ENCODE peak calls at places on chromosomes 12 and 14, in seven cellular contexts. O, J, E, L, S, R and M are unnamed samples.

GRCh38 chr12:117514016-117514415 is 152.6 kb upstream of the NOS1 start:
- DNase-seq in S (no peak), R (peak), E (no peak), L (no peak), O (peak), J (no peak), M (no peak)

GRCh38 chr12:71556471-71556870 is 107.2 kb downstream of the ZFC3H1 start:
- DNase-seq in S (no peak), E (no peak), L (no peak), R (no peak), J (no peak), O (no peak), M (no peak)

GRCh38 chr14:23327947-23328744 is 6.9 kb downstream of the PABPN1 start:
- DNase-seq in E (peak), S (no peak), R (peak), J (peak), O (peak), L (peak), M (no peak)

GRCh38 chr14:102042699-102043098 is 44.1 kb downstream of the HSP90AA1 start:
- DNase-seq in O (no peak), E (no peak), S (no peak), R (no peak), L (no peak), J (no peak), M (no peak)

GRCh38 chr12:92759634-92760268 is 57.0 kb downstream of the PLEKHG7 start:
- DNase-seq in J (no peak), L (no peak), O (no peak), E (no peak), S (no peak), R (no peak), M (no peak)

GRCh38 chr12:111942557-111942956 is 70.4 kb downstream of the TMEM116 start:
- DNase-seq in J (no peak), E (no peak), R (peak), S (no peak), O (no peak), L (peak), M (no peak)

GRCh38 chr12:124861898-124862676 is 1.6 kb downstream of the SCARB1 start:
- DNase-seq in O (no peak), L (no peak), E (no peak), R (no peak), J (no peak), S (no peak), M (no peak)

GRCh38 chr12:89051065-89051677 is 301.1 kb downstream of the DUSP6 start:
- DNase-seq in E (peak), L (no peak), J (peak), O (peak), R (no peak), S (peak), M (no peak)

GRCh38 chr12:108635201-108635996 is 1.7 kb upstream of the SELPLG start:
- DNase-seq in J (no peak), R (no peak), E (peak), S (no peak), L (peak), O (no peak), M (peak)

GRCh38 chr12:25557830-25558436 is 4.8 kb upstream of the LMNTD1 start:
- DNase-seq in E (no peak), J (peak), R (no peak), O (peak), L (no peak), S (no peak), M (no peak)

GRCh38 chr12:11855993-11856374 is 206.5 kb downstream of the ETV6 start:
- DNase-seq in S (no peak), R (no peak), L (no peak), J (no peak), E (no peak), O (no peak), M (no peak)

GRCh38 chr12:107200394-107200793 is 107.0 kb upstream of the CRY1 start:
- DNase-seq in E (no peak), J (peak), L (no peak), R (no peak), O (no peak), S (no peak), M (no peak)

GRCh38 chr12:120356567-120357030 is 12.4 kb downstream of the MSI1 start:
- DNase-seq in L (peak), R (peak), O (peak), J (peak), S (no peak), E (peak), M (peak)

GRCh38 chr12:132998742-132999141 is 12.6 kb downstream of the ZNF26 start:
- DNase-seq in R (no peak), J (no peak), E (no peak), O (no peak), S (no peak), L (no peak), M (no peak)

GRCh38 chr14:74941676-74942097 is 13.7 kb downstream of the PGF start:
- DNase-seq in J (no peak), R (no peak), S (no peak), L (peak), E (no peak), O (no peak), M (peak)

GRCh38 chr12:28708918-28709371 is 440.1 kb upstream of the FAR2 start:
- DNase-seq in J (no peak), S (no peak), R (no peak), E (no peak), O (no peak), L (no peak), M (no peak)

GRCh38 chr12:118371354-118372282 is 1.1 kb downstream of the TAOK3 start:
- DNase-seq in J (no peak), L (peak), R (no peak), S (no peak), E (no peak), O (peak), M (peak)

GRCh38 chr12:99043319-99043914 is 398.3 kb downstream of the APAF1 start:
- DNase-seq in E (peak), R (peak), L (peak), J (peak), O (peak), S (no peak), M (peak)

GRCh38 chr14:52095793-52096192 is 26.9 kb upstream of the NID2 start:
- DNase-seq in R (no peak), O (no peak), L (no peak), J (no peak), E (no peak), S (no peak), M (no peak)

GRCh38 chr12:128798543-128799341 is 25.0 kb downstream of the SLC15A4 start:
- DNase-seq in O (no peak), J (no peak), S (no peak), E (no peak), R (no peak), L (no peak), M (no peak)

GRCh38 chr12:42296503-42297109 is 29.3 kb downstream of the ZCRB1 start:
- DNase-seq in R (no peak), L (no peak), O (no peak), J (peak), E (no peak), S (no peak), M (no peak)

GRCh38 chr12:104782296-104782695 is 175.8 kb downstream of the SLC41A2 start:
- DNase-seq in S (no peak), O (no peak), R (no peak), J (no peak), E (no peak), L (no peak), M (no peak)

DNA sequence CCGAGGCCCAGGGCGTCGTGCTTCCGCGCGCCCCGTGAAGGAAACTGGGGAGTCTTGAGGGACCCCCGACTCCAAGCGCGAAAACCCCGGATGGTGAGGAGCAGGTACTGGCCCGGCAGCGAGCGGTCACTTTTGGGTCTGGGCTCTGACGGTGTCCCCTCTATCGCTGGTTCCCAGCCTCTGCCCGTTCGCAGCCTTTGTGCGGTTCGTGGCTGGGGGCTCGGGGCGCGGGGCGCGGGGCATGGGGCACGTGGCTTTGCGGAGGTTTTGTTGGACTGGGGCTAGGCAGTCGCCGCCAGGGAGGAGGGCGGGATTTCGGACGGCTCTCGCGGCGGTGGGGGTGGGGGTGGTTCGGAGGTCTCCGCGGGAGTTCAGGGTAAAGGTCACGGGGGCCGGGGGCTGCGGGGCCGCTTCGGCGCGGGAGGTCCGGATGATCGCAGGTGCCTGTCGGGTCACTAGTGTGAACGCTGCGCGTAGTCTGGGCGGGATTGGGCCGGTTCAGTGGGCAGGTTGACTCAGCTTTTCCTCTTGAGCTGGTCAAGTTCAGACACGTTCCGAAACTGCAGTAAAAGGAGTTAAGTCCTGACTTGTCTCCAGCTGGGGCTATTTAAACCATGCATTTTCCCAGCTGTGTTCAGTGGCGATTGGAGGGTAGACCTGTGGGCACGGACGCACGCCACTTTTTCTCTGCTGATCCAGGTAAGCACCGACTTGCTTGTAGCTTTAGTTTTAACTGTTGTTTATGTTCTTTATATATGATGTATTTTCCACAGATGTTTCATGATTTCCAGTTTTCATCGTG is 612 bp downstream of the MDM2 start:
- DNase-seq in L (peak), E (peak), O (peak), R (peak), J (peak), S (peak), M (peak)
- TF ChIP-seq POLR2AphosphoS5 in L (peak), E (peak), O (peak), R (peak), J (peak), S (peak), M (peak)

DNA sequence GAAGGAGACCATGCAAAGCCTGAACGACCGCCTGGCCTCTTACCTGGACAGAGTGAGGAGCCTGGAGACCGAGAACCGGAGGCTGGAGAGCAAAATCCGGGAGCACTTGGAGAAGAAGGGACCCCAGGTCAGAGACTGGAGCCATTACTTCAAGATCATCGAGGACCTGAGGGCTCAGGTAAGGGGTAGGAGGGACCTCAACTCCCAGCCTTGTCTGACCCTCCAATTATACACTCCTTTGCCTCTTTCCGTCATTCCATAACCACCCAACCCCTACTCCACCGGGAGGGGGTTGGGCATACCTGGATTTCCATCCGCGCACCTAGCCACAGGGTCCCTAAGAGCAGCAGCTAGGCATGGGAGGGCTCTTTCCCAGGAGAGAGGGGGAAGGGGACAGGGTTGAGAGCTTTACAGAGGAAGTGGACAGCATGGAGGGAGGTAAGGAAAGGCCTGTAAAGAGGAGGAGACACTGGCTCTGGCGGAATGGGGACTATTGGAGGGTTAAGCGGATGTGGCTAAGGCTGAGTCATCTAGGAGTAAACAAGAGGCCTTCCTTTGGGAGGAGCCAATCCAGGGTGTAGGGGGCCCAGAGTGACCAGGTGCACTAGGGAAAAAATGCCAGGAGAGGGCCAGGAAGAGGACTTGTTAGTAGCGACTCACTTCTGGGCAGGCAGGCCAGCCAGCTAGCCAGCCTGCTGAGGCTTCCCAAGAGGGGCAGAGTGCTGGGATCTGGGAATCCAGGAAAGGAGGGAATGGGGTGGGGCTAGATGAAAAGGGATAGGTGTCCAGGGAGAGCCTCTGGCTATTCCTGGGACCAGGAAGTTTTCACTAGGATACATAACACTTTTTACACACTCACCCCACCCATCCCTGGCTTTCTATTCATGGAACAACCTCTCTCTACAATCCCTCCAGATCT is 754 bp downstream of the KRT18 start:
- DNase-seq in L (peak), R (peak), E (no peak), S (no peak), J (peak), O (peak), M (no peak)
- TF ChIP-seq POLR2A in L (peak), R (peak), E (no peak), S (no peak), J (peak), O (peak), M (no peak)

GRCh38 chr12:49557187-49557916 is 10.6 kb downstream of the MCRS1 start:
- DNase-seq in S (no peak), E (no peak), J (no peak), O (no peak), L (no peak), R (no peak), M (peak)
- TF ChIP-seq POLR2AphosphoS5 in S (no peak), E (no peak), J (no peak), O (no peak), L (no peak), R (no peak), M (peak)

DNA sequence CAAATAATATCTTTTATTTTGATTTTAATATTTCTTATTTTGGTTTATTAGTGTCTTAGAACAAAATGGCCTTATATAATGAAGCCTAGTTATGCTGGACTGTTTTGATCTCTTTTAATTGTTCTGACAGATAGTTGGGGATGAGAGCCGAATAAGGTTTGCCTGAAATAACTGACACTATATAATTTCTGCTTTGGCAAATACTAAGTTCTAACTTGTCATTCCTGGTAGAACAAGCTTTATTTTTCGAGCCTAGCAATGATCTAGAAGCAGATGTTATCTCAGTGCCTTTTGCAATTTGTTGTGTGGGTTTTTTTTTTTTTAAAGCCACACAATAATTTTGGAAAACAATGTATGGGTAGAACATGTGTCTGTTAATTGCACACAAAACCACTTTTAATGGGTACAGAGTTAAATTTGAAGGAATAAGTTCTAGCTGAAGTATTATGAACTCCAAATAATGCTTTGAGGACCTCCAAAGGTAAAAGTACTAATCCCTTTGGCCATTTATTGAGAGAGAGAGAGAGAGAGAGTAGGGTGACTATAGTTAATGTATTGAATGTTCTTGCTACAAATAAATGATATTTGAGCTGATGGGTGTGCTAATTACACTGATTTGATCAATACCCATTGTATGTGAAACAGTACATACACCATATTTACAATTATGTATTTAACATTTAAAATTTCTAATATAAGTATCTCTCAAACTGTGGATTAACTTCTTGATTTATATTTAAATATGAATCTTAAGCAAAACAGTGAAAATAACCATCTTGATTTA is 35.0 kb downstream of the MDM2 start:
- DNase-seq in J (no peak), E (no peak), S (no peak), O (no peak), L (no peak), R (no peak), M (no peak)
- TF ChIP-seq POLR2A in J (peak), E (peak), S (no peak), O (no peak), L (no peak), R (no peak), M (no peak)

DNA sequence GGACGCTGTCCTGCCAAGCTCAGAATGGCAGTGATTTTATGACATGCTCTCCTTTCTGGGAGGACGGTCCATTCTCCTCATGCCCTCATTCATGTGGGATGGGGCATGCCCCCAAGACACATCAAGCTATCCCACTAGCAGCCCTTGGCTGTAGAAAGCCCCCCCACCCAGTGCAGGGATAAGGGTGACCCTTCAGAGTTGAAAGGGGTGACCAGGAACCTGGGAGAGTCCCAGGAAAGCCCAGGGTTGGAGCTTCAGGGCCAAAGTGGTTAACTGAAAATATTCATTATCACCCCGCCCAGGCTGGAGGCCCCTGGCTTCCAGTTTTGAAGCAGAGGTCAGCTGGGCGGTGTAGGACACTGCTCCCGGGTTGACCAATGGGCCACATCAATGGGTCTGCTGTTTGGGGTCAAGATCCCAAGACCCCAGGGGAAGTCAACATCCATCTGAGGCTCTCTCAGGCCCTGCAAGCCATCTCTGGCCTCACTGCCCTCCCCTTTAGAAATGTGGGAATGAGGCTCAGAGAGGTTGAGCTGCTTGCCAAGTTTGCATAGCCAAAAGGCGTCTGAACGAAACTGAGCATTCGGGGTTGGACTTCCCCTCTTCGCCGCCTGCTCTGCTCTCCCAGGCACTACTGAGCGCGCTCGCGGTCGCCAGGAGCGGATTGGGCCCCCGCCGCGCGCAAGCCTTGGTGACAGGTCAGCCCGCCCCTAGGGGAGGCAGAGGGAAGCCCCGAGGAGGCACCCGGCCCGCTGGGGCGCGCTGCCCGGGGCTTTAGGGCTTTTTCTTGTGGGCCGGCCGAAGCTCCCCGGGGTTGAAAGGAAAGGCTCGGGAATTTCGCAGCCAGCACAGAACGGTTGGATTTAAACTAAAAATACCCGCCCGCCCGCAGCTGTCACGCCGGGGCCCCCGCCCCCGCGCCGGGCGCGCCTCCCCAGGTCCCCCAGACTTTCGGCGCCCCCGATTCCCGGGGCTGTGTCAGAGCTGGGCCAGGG is 630 bp downstream of the SYNE3 start:
- DNase-seq in J (peak), S (no peak), R (peak), L (peak), O (no peak), E (peak), M (peak)
- TF ChIP-seq POLR2AphosphoS5 in J (no peak), S (peak), R (no peak), L (peak), O (no peak), E (peak), M (peak)

GRCh38 chr14:69153848-69154208 is 909 bp upstream of the DCAF5 start:
- DNase-seq in S (no peak), J (peak), E (no peak), R (no peak), L (peak), O (peak), M (peak)

GRCh38 chr14:69154779-69155178 is 1.9 kb upstream of the DCAF5 start:
- DNase-seq in O (no peak), J (peak), S (no peak), R (peak), E (no peak), L (no peak), M (no peak)

GRCh38 chr14:69151458-69152180 is 1.3 kb downstream of the DCAF5 start:
- DNase-seq in O (peak), R (peak), E (peak), S (no peak), L (peak), J (peak), M (peak)

GRCh38 chr14:69152181-69152943 is 557 bp downstream of the DCAF5 start:
- DNase-seq in J (peak), L (peak), S (no peak), O (peak), E (peak), R (no peak), M (peak)

DNA sequence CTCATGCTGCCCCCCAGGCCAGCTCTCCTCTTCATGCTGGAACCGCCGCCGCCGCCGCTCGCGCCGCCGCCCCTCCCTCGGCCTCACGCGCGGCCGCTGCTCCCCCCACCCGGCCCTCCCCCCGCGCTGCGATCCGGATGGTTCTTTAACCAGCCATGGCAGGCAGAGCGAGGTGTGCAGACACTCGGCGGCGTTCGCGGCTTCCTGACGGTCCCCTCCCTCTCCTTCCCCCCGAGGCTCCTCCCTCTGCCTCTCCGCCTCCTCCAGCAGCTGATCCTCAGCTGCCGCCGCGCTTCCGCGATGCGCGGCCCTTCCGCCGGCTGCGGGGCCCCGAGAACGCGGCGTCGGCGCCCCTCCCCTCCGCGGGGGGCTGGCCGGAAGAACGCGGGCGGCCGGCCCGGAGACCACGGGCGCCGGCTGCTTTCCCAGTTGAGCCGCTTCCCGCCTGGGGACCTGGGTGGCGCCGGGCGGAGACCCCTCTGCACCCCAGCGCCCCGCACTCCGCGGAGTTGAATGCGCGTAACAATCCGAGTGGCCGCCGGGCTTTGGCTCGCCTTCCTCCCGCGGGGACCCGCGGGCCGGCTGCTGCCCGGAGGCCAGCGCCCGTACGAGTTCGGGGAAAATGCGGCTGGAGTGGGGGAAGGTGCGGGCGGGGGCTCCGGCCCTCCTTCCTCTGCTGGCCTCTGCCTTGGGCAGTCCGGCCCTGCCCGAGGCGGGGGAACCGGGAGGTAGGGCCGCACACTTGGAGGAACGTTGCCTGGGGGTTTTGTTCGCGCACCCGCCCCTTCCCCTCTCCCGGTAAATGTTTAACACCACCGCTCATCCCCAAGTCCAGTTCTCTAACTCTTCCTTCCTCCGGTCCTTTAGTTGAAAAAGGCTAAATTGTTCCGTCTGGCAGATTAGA is at the start of gene DCAF5:
- DNase-seq in E (peak), L (peak), R (peak), J (peak), O (peak), S (peak), M (peak)
- TF ChIP-seq POLR2A in E (peak), L (peak), R (no peak), J (peak), O (peak), S (peak), M (no peak)

GRCh38 chr14:99560946-99561683 is 42.9 kb downstream of the CCDC85C start:
- DNase-seq in R (peak), E (no peak), L (no peak), O (peak), J (no peak), S (no peak), M (no peak)
- TF ChIP-seq POLR2AphosphoS5 in R (peak), E (no peak), L (no peak), O (peak), J (no peak), S (peak), M (no peak)